ENCODE peak calls at places on chromosome 19, in nine cellular contexts. O is astrocyte; A is stomach; R is brain microvascular endothelial cell; L is astrocyte of the spinal cord; N is CD8-positive, alpha-beta memory T cell; Y is fibroblast of lung; S is heart right ventricle; B is GM23338. P is an unnamed sample.

GRCh38 chr19:44912854-44913253 is 1.6 kb upstream of the APOC1 start:
- DNase-seq in S (no peak), O (no peak), Y (no peak), A (no peak), N (no peak), B (no peak), L (no peak), R (no peak), P (no peak)

GRCh38 chr19:34556500-34556899 is 74.9 kb downstream of the WTIP start:
- DNase-seq in N (no peak), R (peak), O (no peak), L (no peak), A (no peak), B (peak), Y (no peak), S (no peak), P (no peak)

GRCh38 chr19:30096596-30097370 is 154.7 kb downstream of the URI1 start:
- DNase-seq in A (no peak), R (no peak), Y (no peak), L (no peak), O (no peak), B (no peak), S (no peak), N (no peak), P (no peak)

GRCh38 chr19:48955308-48955958 is 758 bp downstream of the BAX start:
- DNase-seq in Y (no peak), B (no peak), L (no peak), N (no peak), A (no peak), O (no peak), R (no peak), S (no peak), P (no peak)

GRCh38 chr19:46471116-46471733 is at the start of gene PNMA8A:
- DNase-seq in B (peak), N (no peak), S (peak), O (peak), R (peak), Y (peak), A (peak), L (peak), P (no peak)

GRCh38 chr19:33430674-33431277 is 57.3 kb downstream of the CEBPG start:
- DNase-seq in B (peak), O (peak), N (peak), A (peak), S (peak), Y (peak), R (peak), L (peak), P (no peak)

GRCh38 chr19:46221981-46222610 is 7.4 kb upstream of the IGFL1 start:
- DNase-seq in A (peak), L (peak), O (peak), Y (peak), R (peak), S (peak), B (peak), N (no peak), P (no peak)

GRCh38 chr19:8396563-8397203 is 6.5 kb downstream of the RAB11B start:
- DNase-seq in R (peak), S (peak), N (peak), L (peak), A (peak), B (peak), Y (peak), O (peak), P (no peak)

GRCh38 chr19:52716578-52716977 is 18.3 kb downstream of the ZNF611 start:
- DNase-seq in L (no peak), B (peak), N (no peak), Y (no peak), O (no peak), A (no peak), R (no peak), S (no peak), P (no peak)

GRCh38 chr19:10214784-10215183 is 16.3 kb downstream of the S1PR2 start:
- DNase-seq in Y (peak), L (peak), N (no peak), O (peak), A (no peak), B (no peak), R (peak), S (no peak), P (no peak)

GRCh38 chr19:42422576-42423461 is 4.4 kb downstream of the LIPE start:
- DNase-seq in A (no peak), Y (peak), O (no peak), L (no peak), N (peak), B (peak), R (no peak), S (no peak), P (no peak)

GRCh38 chr19:10105241-10106099 is 692 bp upstream of the PPAN start:
- DNase-seq in A (no peak), L (no peak), R (no peak), N (peak), Y (no peak), B (no peak), S (no peak), O (no peak), P (no peak)

GRCh38 chr19:46265217-46265828 is 31.5 kb upstream of the HIF3A start:
- DNase-seq in O (peak), A (peak), L (peak), R (peak), Y (peak), N (peak), S (no peak), B (peak), P (no peak)

GRCh38 chr19:18662972-18663732 is 20.3 kb upstream of the CRTC1 start:
- DNase-seq in R (no peak), A (no peak), S (no peak), Y (no peak), L (no peak), O (no peak), B (no peak), N (no peak), P (no peak)

GRCh38 chr19:34676697-34677385 is at the start of gene SCGB2B2:
- DNase-seq in O (no peak), N (no peak), A (no peak), R (no peak), Y (no peak), S (no peak), L (no peak), B (peak), P (no peak)

GRCh38 chr19:45051929-45052579 is 13.2 kb downstream of the CLASRP start:
- DNase-seq in Y (no peak), N (no peak), A (peak), R (no peak), B (no peak), O (no peak), S (no peak), L (no peak), P (no peak)

GRCh38 chr19:41395355-41395754 is 1.8 kb downstream of the EXOSC5 start:
- DNase-seq in S (no peak), B (no peak), N (no peak), O (no peak), Y (no peak), R (no peak), A (no peak), L (no peak), P (no peak)

GRCh38 chr19:48968179-48968661 is 3.1 kb downstream of the FTL start:
- DNase-seq in B (no peak), Y (no peak), A (no peak), R (no peak), S (no peak), L (no peak), O (no peak), N (no peak), P (no peak)

GRCh38 chr19:33547676-33548075 is 26.1 kb upstream of the PEPD start:
- DNase-seq in L (no peak), Y (no peak), O (no peak), B (no peak), N (no peak), R (no peak), A (no peak), S (no peak), P (no peak)

GRCh38 chr19:33284146-33284643 is 18.1 kb downstream of the CEBPA start:
- DNase-seq in O (no peak), R (no peak), S (no peak), L (no peak), Y (no peak), B (no peak), A (no peak), N (no peak), P (no peak)

GRCh38 chr19:39969266-39969665 is 1.7 kb upstream of the PSMC4 start:
- DNase-seq in L (peak), N (no peak), R (no peak), O (no peak), S (no peak), A (peak), Y (no peak), B (no peak), P (no peak)

GRCh38 chr19:45074744-45075143 is 1.5 kb downstream of the ZNF296 start:
- DNase-seq in O (no peak), S (no peak), A (no peak), L (no peak), N (no peak), Y (no peak), R (no peak), B (peak), P (no peak)

GRCh38 chr19:45121827-45122345 is 28.9 kb downstream of the PPP1R37 start:
- DNase-seq in N (no peak), A (no peak), B (no peak), L (no peak), O (no peak), R (no peak), Y (no peak), S (no peak), P (no peak)

GRCh38 chr19:44822670-44823372 is 13.9 kb downstream of the BCAM start:
- DNase-seq in S (no peak), O (no peak), N (no peak), B (no peak), R (no peak), A (no peak), L (no peak), Y (no peak), P (no peak)

GRCh38 chr19:29062486-29063435 is 150.2 kb downstream of the UQCRFS1 start:
- DNase-seq in R (no peak), O (no peak), A (no peak), B (no peak), S (no peak), L (no peak), Y (no peak), N (no peak), P (no peak)

GRCh38 chr19:18538115-18538514 is 5.3 kb downstream of the FKBP8 start:
- DNase-seq in L (no peak), A (no peak), Y (no peak), N (no peak), O (no peak), B (no peak), S (no peak), R (no peak), P (no peak)

GRCh38 chr19:41821003-41821735 is 23.3 kb downstream of the LYPD4 start:
- DNase-seq in N (peak), L (no peak), S (no peak), B (peak), O (no peak), A (peak), Y (peak), R (peak), P (no peak)

GRCh38 chr19:15443838-15444237 is 5.9 kb downstream of the WIZ start:
- DNase-seq in O (no peak), A (no peak), Y (no peak), R (no peak), L (no peak), S (peak), B (no peak), N (no peak), P (no peak)

GRCh38 chr19:49129238-49129583 is 9.9 kb downstream of the PPFIA3 start:
- DNase-seq in Y (no peak), N (no peak), S (no peak), L (no peak), A (no peak), O (no peak), R (no peak), B (peak), P (no peak)

GRCh38 chr19:18218159-18218558 is 8.1 kb downstream of the PDE4C start:
- DNase-seq in B (no peak), A (no peak), S (no peak), R (no peak), L (no peak), N (no peak), Y (no peak), O (no peak), P (no peak)

GRCh38 chr19:12139309-12139708 is 841 bp downstream of the ZNF20 start:
- DNase-seq in N (no peak), L (peak), A (no peak), R (no peak), B (peak), S (no peak), O (peak), Y (peak), P (no peak)

GRCh38 chr19:1017115-1017905 is 3.6 kb downstream of the TMEM259 start:
- DNase-seq in R (no peak), L (no peak), S (no peak), A (peak), O (no peak), B (no peak), N (no peak), Y (no peak), P (no peak)
- H3K4me3 ChIP-seq in R (peak), L (no peak), S (no peak), A (peak), O (peak), B (no peak), N (no peak), Y (no peak), P (peak)

GRCh38 chr19:47848871-47849473 is 10.1 kb upstream of the TPRX2 start:
- DNase-seq in A (no peak), O (no peak), L (no peak), Y (no peak), N (no peak), R (peak), B (peak), S (peak), P (no peak)
- H3K4me3 ChIP-seq in A (no peak), O (no peak), L (no peak), Y (no peak), N (no peak), R (no peak), B (peak), S (no peak), P (no peak)

GRCh38 chr19:13817615-13818371 is 22.6 kb downstream of the ZSWIM4 start:
- DNase-seq in A (peak), Y (no peak), L (no peak), O (no peak), B (peak), R (no peak), N (peak), S (no peak), P (no peak)
- H3K4me3 ChIP-seq in A (peak), Y (no peak), L (no peak), O (no peak), B (peak), R (no peak), N (no peak), S (no peak), P (no peak)

DNA sequence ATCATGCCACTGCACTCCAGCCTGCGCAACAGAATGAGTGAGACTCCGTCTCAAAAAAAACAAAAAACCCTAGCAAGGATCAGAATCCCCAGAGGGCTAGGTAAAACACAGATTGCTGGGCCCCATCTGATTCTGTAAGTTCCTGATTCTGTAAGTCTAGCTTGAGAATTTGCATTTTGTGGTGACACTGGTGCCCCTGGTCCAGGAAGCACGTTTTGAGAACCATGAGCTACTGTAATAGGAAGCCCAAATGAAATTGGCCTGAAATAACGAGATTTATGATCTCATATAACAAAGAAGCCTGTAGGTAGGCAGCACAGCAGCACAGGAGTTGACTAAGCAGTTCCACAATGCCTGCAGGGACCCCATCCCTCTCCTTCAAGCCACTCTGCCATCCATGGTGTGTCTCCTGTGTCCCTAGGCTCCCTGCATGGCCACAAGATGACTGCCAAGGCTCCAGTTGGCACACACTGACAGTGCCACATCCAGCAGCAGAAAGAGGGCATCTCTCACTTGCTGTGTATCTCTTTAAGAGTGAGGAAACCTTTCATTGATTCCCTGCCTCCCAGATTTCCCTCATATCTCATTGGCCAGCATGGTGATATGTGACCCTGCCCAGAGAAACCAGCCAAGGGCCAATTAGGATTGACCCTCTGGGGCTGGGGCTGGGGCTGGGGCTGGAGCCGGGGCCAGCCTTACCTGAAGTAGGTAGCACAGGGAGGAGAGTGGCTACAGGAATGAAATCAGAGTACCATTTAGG is 21.7 kb downstream of the SIPA1L3 start:
- DNase-seq in N (no peak), R (no peak), S (no peak), Y (no peak), A (no peak), B (peak), O (no peak), L (no peak), P (no peak)
- H3K4me3 ChIP-seq in N (no peak), R (no peak), S (no peak), Y (no peak), A (no peak), B (peak), O (no peak), L (no peak), P (no peak)

GRCh38 chr19:4164262-4164661 is 10.8 kb downstream of the CREB3L3 start:
- DNase-seq in Y (no peak), N (no peak), R (no peak), O (no peak), B (no peak), L (no peak), S (no peak), A (no peak), P (no peak)
- H3K4me3 ChIP-seq in Y (no peak), N (no peak), R (no peak), O (no peak), B (no peak), L (no peak), S (no peak), A (no peak), P (no peak)

GRCh38 chr19:55461259-55461973 is at the start of gene ISOC2:
- DNase-seq in R (peak), N (peak), A (peak), Y (peak), O (peak), S (peak), L (peak), B (peak), P (peak)

GRCh38 chr19:55460670-55461258 is 678 bp downstream of the ISOC2 start:
- DNase-seq in B (peak), Y (peak), O (peak), R (peak), L (peak), S (peak), A (peak), N (peak), P (no peak)

GRCh38 chr19:55461974-55462628 is 659 bp upstream of the ISOC2 start:
- DNase-seq in B (no peak), S (no peak), A (no peak), R (no peak), Y (peak), N (no peak), L (peak), O (no peak), P (no peak)

GRCh38 chr19:55459551-55459949 is 1.9 kb downstream of the ISOC2 start:
- DNase-seq in S (no peak), N (no peak), A (no peak), L (no peak), B (no peak), Y (no peak), O (no peak), R (no peak), P (no peak)

DNA sequence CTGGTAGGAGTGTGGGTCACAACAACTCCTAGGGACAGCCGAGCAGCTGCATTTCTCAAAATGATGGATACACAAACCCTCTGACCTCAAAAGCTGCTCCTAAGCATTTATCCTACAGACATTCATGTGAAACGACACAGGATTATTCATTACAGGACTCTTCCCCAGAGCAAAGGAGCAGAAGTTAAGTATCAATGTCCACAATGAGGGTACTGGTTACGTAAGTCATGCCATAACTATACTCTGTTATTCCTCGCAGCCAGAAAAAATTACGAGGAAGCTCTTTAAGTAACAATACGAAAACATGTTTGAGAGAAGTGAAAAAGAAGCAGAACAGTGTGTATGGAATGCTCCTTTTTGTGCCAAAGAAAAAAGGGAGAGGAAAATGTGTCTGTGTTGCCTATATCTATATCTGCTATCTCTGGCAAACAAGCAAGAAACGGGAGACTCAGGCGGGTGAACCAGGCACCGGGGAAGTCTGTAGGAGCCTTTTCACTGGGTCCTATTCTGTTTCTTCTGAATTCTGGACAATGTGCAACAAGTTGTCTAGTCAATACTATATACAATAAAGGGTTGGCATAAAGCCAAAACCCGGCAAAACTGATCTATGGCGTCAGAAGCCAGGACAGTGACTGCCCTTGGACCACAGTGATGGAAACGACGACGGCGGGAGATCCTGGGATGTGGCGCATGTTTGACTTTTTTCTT is 1.3 kb downstream of the ISOC2 start:
- DNase-seq in L (no peak), R (no peak), N (no peak), O (no peak), S (no peak), A (no peak), Y (peak), B (no peak), P (no peak)
- H3K4me3 ChIP-seq in L (peak), R (peak), N (no peak), O (peak), S (no peak), A (peak), Y (peak), B (peak), P (peak)